ENCODE peak calls at places on chromosomes 7 and 10, in nine cellular contexts. U is heart left ventricle, S is Peyer's patch, Q is fibroblast of lung, W is colonic mucosa, B is heart right ventricle, E is astrocyte of the cerebellum, Y is left ventricle myocardium inferior, H is spleen. O is an unnamed sample.

GRCh38 chr7:78912781-78913180 is 540.7 kb downstream of the MAGI2 start:
- DNase-seq in U (no peak), S (no peak), Q (peak), W (no peak), B (no peak), E (no peak), Y (no peak), H (no peak), O (no peak)

GRCh38 chr7:158353606-158354570 is 233.7 kb downstream of the PTPRN2 start:
- DNase-seq in U (no peak), S (no peak), Q (no peak), W (peak), B (no peak), E (no peak), Y (no peak), H (peak), O (no peak)

GRCh38 chr7:107594961-107595737 is 15.1 kb downstream of the BCAP29 start:
- DNase-seq in U (peak), S (no peak), Q (peak), W (no peak), B (peak), E (peak), Y (no peak), H (no peak), O (peak)

GRCh38 chr7:111784311-111784710 is 222.0 kb upstream of the IMMP2L start:
- DNase-seq in U (no peak), S (no peak), Q (no peak), W (no peak), B (no peak), E (no peak), Y (no peak), H (no peak), O (no peak)

GRCh38 chr7:114645451-114645850 is 230.8 kb downstream of the FOXP2 start:
- DNase-seq in U (no peak), S (no peak), Q (no peak), W (no peak), B (no peak), E (no peak), Y (no peak), H (no peak), O (no peak)

GRCh38 chr10:18282094-18282493 is 141.9 kb downstream of the CACNB2 start:
- DNase-seq in U (no peak), S (no peak), Q (no peak), W (no peak), B (no peak), E (no peak), Y (no peak), H (no peak), O (no peak)

GRCh38 chr10:111098679-111099437 is 22.0 kb downstream of the ADRA2A start:
- DNase-seq in U (no peak), S (no peak), Q (no peak), W (no peak), B (no peak), E (no peak), Y (no peak), H (no peak), O (no peak)

GRCh38 chr10:71589617-71590551 is 129.7 kb downstream of the C10orf105 start:
- DNase-seq in U (no peak), S (no peak), Q (no peak), W (no peak), B (no peak), E (no peak), Y (no peak), H (no peak), O (no peak)

GRCh38 chr10:97830064-97830463 is 19.6 kb upstream of the GOLGA7B start:
- DNase-seq in U (no peak), S (no peak), Q (no peak), W (no peak), B (no peak), E (no peak), Y (no peak), H (no peak), O (no peak)

GRCh38 chr7:19619122-19619521 is 89.7 kb downstream of the POLR1F start:
- DNase-seq in U (no peak), S (no peak), Q (no peak), W (no peak), B (no peak), E (no peak), Y (no peak), H (no peak), O (no peak)

GRCh38 chr7:17041324-17041723 is 159.5 kb upstream of the AGR3 start:
- DNase-seq in U (no peak), S (no peak), Q (peak), W (no peak), B (peak), E (peak), Y (no peak), H (no peak), O (peak)

GRCh38 chr7:24239260-24239659 is 44.7 kb upstream of the NPY start:
- DNase-seq in U (no peak), S (no peak), Q (no peak), W (no peak), B (no peak), E (no peak), Y (no peak), H (no peak), O (no peak)

GRCh38 chr10:112985701-112986510 is 35.9 kb downstream of the TCF7L2 start:
- DNase-seq in U (no peak), S (no peak), Q (peak), W (no peak), B (peak), E (peak), Y (no peak), H (no peak), O (peak)

GRCh38 chr10:78002541-78003284 is 26.6 kb downstream of the POLR3A start:
- DNase-seq in U (no peak), S (no peak), Q (no peak), W (no peak), B (no peak), E (no peak), Y (no peak), H (peak), O (no peak)

GRCh38 chr7:94907420-94908203 is at the start of gene PPP1R9A:
- DNase-seq in U (peak), S (no peak), Q (peak), W (peak), B (peak), E (no peak), Y (peak), H (peak), O (no peak)

GRCh38 chr10:24515481-24515880 is 208.2 kb downstream of the ARHGAP21 start:
- DNase-seq in U (no peak), S (no peak), Q (no peak), W (no peak), B (no peak), E (no peak), Y (no peak), H (no peak), O (no peak)

GRCh38 chr10:125977206-125977605 is 80.8 kb downstream of the FANK1 start:
- DNase-seq in U (no peak), S (no peak), Q (no peak), W (no peak), B (no peak), E (no peak), Y (no peak), H (no peak), O (no peak)

GRCh38 chr7:28629216-28629848 is 217.0 kb downstream of the CREB5 start:
- DNase-seq in U (no peak), S (no peak), Q (peak), W (peak), B (no peak), E (no peak), Y (peak), H (no peak), O (no peak)

GRCh38 chr10:7956508-7956907 is 98.0 kb upstream of the GATA3 start:
- DNase-seq in U (no peak), S (no peak), Q (peak), W (no peak), B (no peak), E (peak), Y (no peak), H (no peak), O (peak)

GRCh38 chr10:95346715-95347401 is 56.1 kb upstream of the PDLIM1 start:
- DNase-seq in U (no peak), S (no peak), Q (no peak), W (no peak), B (no peak), E (no peak), Y (no peak), H (no peak), O (no peak)

GRCh38 chr7:43038229-43038628 is 74.2 kb upstream of the HECW1 start:
- DNase-seq in U (no peak), S (no peak), Q (peak), W (no peak), B (no peak), E (peak), Y (no peak), H (no peak), O (peak)

GRCh38 chr7:127252380-127252718 is 392 bp downstream of the GRM8 start:
- DNase-seq in U (no peak), S (no peak), Q (no peak), W (no peak), B (no peak), E (no peak), Y (no peak), H (no peak), O (no peak)

GRCh38 chr10:74292871-74293427 is 141.9 kb downstream of the ADK start:
- DNase-seq in U (no peak), S (no peak), Q (peak), W (no peak), B (no peak), E (peak), Y (no peak), H (no peak), O (peak)

GRCh38 chr7:110502893-110503465 is 587.9 kb upstream of the LRRN3 start:
- DNase-seq in U (no peak), S (no peak), Q (peak), W (no peak), B (no peak), E (peak), Y (no peak), H (no peak), O (peak)

GRCh38 chr10:77290528-77291155 is 347.0 kb downstream of the KCNMA1 start:
- DNase-seq in U (no peak), S (no peak), Q (peak), W (no peak), B (no peak), E (peak), Y (no peak), H (no peak), O (peak)

GRCh38 chr7:77759294-77759889 is 38.8 kb downstream of the TMEM60 start:
- DNase-seq in U (no peak), S (peak), Q (peak), W (peak), B (peak), E (peak), Y (no peak), H (no peak), O (peak)

GRCh38 chr10:3668276-3668960 is 116.6 kb downstream of the KLF6 start:
- DNase-seq in U (no peak), S (peak), Q (peak), W (peak), B (no peak), E (peak), Y (no peak), H (peak), O (peak)

GRCh38 chr7:140176271-140176701 is 497 bp downstream of the KDM7A start:
- DNase-seq in U (no peak), S (no peak), Q (no peak), W (no peak), B (no peak), E (no peak), Y (no peak), H (no peak), O (no peak)

GRCh38 chr7:135490783-135491182 is 19.1 kb downstream of the CNOT4 start:
- DNase-seq in U (no peak), S (no peak), Q (peak), W (peak), B (no peak), E (no peak), Y (no peak), H (no peak), O (no peak)

GRCh38 chr10:77564781-77565589 is 72.6 kb downstream of the KCNMA1 start:
- DNase-seq in U (no peak), S (no peak), Q (no peak), W (no peak), B (no peak), E (no peak), Y (no peak), H (no peak), O (no peak)

GRCh38 chr7:133582766-133583523 is 330.1 kb downstream of the EXOC4 start:
- DNase-seq in U (no peak), S (no peak), Q (peak), W (no peak), B (no peak), E (peak), Y (no peak), H (no peak), O (peak)

GRCh38 chr10:129790710-129791446 is 173.2 kb downstream of the EBF3 start:
- DNase-seq in U (no peak), S (no peak), Q (peak), W (no peak), B (no peak), E (no peak), Y (no peak), H (peak), O (no peak)

GRCh38 chr10:127882801-127883459 is 9.8 kb downstream of the CLRN3 start:
- DNase-seq in U (no peak), S (peak), Q (no peak), W (peak), B (no peak), E (no peak), Y (no peak), H (no peak), O (no peak)

GRCh38 chr10:29859521-29860130 is 199.8 kb downstream of the JCAD start:
- DNase-seq in U (no peak), S (no peak), Q (peak), W (no peak), B (no peak), E (no peak), Y (no peak), H (no peak), O (no peak)

GRCh38 chr10:89604200-89604599 is 40.8 kb downstream of the PANK1 start:
- DNase-seq in U (no peak), S (no peak), Q (no peak), W (no peak), B (no peak), E (no peak), Y (no peak), H (no peak), O (no peak)

GRCh38 chr10:129601737-129602136 is 134.7 kb downstream of the MGMT start:
- DNase-seq in U (no peak), S (no peak), Q (no peak), W (no peak), B (no peak), E (no peak), Y (no peak), H (no peak), O (no peak)

GRCh38 chr7:74047804-74048380 is 19.9 kb downstream of the ELN start:
- DNase-seq in U (no peak), S (no peak), Q (no peak), W (no peak), B (no peak), E (no peak), Y (no peak), H (no peak), O (no peak)
- TF ChIP-seq CTCF in U (no peak), S (no peak), Q (no peak), W (no peak), B (no peak), E (no peak), Y (no peak), H (no peak), O (no peak)

GRCh38 chr7:155122831-155123230 is 52.7 kb downstream of the HTR5A start:
- DNase-seq in U (no peak), S (no peak), Q (no peak), W (no peak), B (no peak), E (no peak), Y (no peak), H (no peak), O (no peak)
- H3K4me3 ChIP-seq in U (no peak), S (no peak), Q (no peak), W (no peak), B (no peak), E (no peak), Y (no peak), H (no peak), O (no peak)

GRCh38 chr10:105643662-105644061 is 1002.6 kb downstream of the SORCS3 start:
- DNase-seq in U (no peak), S (no peak), Q (no peak), W (no peak), B (no peak), E (no peak), Y (no peak), H (no peak), O (no peak)

GRCh38 chr10:105650311-105650710 is 1009.2 kb downstream of the SORCS3 start:
- DNase-seq in U (no peak), S (no peak), Q (no peak), W (no peak), B (no peak), E (no peak), Y (no peak), H (no peak), O (no peak)

GRCh38 chr10:105644559-105644958 is 1003.5 kb downstream of the SORCS3 start:
- DNase-seq in U (no peak), S (no peak), Q (no peak), W (no peak), B (no peak), E (no peak), Y (no peak), H (no peak), O (no peak)

GRCh38 chr10:105647354-105647753 is 1006.3 kb downstream of the SORCS3 start:
- DNase-seq in U (no peak), S (no peak), Q (no peak), W (peak), B (no peak), E (no peak), Y (no peak), H (no peak), O (no peak)

DNA sequence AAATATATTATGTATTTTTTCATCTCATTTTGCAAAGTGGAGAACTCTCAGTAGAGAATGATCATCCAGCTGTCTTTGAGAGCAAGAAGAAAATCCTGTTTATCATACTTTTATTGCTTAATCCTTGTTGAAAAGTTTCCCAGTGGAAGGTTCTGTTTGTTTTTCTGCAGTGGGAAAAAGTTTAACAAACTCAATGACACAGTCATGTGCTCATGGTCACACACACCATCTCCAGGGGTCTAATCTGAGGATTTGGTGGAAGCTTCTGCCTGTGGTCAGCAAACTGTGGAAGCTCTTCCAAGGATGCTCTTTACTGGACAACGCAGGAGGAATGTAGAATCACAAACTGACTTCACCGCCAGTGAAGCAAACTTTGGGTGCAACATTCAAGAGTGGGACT is 1003.9 kb downstream of the SORCS3 start:
- DNase-seq in U (no peak), S (no peak), Q (no peak), W (peak), B (no peak), E (no peak), Y (no peak), H (no peak), O (no peak)
- TF ChIP-seq CTCF in U (no peak), S (no peak), Q (no peak), W (no peak), B (no peak), E (no peak), Y (no peak), H (no peak), O (no peak)

DNA sequence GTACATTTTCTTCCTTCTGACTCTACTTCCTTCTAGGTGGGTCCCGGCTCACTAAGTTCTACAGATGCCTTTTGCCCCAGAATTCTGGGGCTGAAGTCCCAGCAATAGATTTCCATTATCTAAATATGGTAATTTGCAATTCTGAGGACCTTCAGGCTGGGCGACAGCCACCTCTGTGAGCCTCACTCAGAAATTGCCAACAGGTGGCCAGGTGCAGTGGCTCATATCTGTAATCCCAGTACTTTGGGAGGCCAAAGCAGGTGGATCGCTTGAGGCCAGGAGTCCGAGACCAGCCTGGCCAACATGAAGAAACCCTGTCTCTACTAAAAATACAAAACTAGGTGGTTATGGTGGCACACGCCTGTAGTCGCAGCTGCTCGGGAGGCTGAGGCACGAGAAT is 23.7 kb downstream of the CREM start:
- DNase-seq in U (no peak), S (no peak), Q (no peak), W (no peak), B (no peak), E (no peak), Y (no peak), H (no peak), O (no peak)
- H3K4me3 ChIP-seq in U (no peak), S (no peak), Q (no peak), W (no peak), B (no peak), E (no peak), Y (no peak), H (no peak), O (no peak)

DNA sequence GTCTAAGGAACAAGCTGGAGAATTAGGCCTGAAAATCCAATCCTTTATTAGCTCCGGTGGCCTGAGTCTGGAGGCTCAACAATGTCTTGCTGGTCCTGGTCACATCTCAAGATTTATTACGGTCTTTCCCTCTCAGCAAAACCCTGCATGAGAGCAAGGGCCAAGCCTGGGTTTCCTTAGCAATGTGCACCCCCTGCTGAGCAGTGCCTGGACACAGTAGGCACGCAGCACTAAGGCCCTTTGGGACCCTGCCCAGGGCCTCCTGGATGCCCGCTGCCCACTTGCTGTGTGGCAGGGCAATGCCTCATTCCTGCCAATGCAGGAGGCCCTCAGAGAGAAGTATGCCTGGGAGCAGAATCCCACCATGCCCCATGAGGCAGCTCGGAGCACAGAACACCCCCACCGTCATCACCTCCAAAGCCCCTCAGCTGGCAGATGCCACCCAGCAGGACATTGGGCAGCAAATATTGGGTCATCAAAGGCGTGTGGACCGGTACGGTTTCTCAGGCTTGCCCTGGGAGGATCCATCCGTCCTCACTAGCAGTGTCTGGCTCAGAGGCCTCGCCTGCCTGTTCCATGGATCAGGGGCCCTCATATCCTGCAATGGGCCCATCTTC is 156.4 kb downstream of the OAT start:
- DNase-seq in U (no peak), S (no peak), Q (no peak), W (no peak), B (no peak), E (no peak), Y (no peak), H (no peak), O (no peak)
- TF ChIP-seq CTCF in U (no peak), S (peak), Q (peak), W (no peak), B (peak), E (no peak), Y (peak), H (no peak), O (no peak)

DNA sequence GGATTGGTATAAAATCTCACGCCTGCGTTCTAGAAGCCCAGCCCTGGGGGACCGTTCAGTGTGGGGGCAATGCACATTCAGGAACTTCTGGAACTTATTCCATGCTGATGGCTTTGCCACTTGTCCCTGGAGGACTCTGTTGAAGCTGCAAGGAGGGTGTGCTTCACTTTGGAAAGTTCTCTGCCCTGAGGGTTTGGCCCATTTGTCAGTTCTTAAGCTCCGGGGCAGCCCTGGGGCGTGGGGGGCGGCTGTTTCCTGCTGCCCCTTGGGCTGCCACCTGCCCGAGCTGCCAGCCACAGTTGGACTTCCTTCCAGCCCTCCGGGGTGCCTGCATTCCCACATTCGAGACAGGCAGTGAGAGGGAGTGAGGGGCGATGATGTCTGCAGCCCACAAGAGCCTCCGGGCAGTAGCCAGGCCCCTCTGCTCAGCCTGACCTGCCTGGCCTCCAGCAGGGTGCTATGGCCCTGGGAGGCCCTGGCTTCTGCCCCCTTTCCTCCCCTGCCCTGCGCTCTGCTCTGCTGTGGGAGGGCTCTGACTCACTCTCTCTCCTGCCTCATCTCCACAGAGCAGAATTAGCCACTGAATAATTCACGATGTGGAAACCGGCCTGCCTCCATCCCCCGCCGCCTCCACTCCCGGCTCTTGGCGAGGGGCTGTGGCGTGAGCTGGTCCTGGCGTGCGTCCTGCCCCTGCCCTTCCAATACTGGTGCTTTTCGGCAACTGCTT is 1.9 kb downstream of the TTYH3 start:
- DNase-seq in U (peak), S (no peak), Q (peak), W (no peak), B (no peak), E (peak), Y (peak), H (peak), O (peak)
- H3K4me3 ChIP-seq in U (peak), S (peak), Q (peak), W (peak), B (no peak), E (peak), Y (peak), H (peak), O (peak)

GRCh38 chr10:54402576-54402975 is 398.5 kb downstream of the PCDH15 start:
- DNase-seq in U (no peak), S (no peak), Q (peak), W (no peak), B (no peak), E (peak), Y (no peak), H (no peak), O (no peak)
- TF ChIP-seq CTCF in U (no peak), S (peak), Q (peak), W (no peak), B (no peak), E (peak), Y (peak), H (no peak), O (peak)